ENCODE peak calls at places on chromosomes 1 and 21, in four cellular contexts. P is heart right ventricle, X is GM12865, V is progenitor cell of endocrine pancreas. Y is an unnamed sample.

GRCh38 chr1:1299686-1300351 is 7.9 kb downstream of the ACAP3 start:
- DNase-seq in P (no peak), X (peak), V (no peak), Y (no peak)

GRCh38 chr1:93845554-93846150 is 33.4 kb downstream of the DNTTIP2 start:
- DNase-seq in P (peak), X (peak), V (no peak), Y (peak)

GRCh38 chr1:213728593-213729536 is 258.9 kb upstream of the PROX1 start:
- DNase-seq in P (no peak), X (no peak), V (no peak), Y (no peak)

GRCh38 chr1:210688482-210689233 is 360.0 kb downstream of the HHAT start:
- DNase-seq in P (no peak), X (no peak), V (no peak), Y (no peak)

GRCh38 chr1:98817830-98818229 is 156.3 kb downstream of the SNX7 start:
- DNase-seq in P (no peak), X (no peak), V (no peak), Y (no peak)

GRCh38 chr1:116962976-116963639 is 38.5 kb upstream of the CD101 start:
- DNase-seq in P (no peak), X (peak), V (no peak), Y (no peak)

GRCh38 chr21:21030311-21030710 is 32.1 kb downstream of the NCAM2 start:
- DNase-seq in P (no peak), X (no peak), V (no peak), Y (no peak)

GRCh38 chr1:96418969-96419368 is 302.6 kb upstream of the PTBP2 start:
- DNase-seq in P (no peak), X (no peak), V (no peak), Y (no peak)

GRCh38 chr1:223129229-223129851 is 13.7 kb downstream of the TLR5 start:
- DNase-seq in P (peak), X (peak), V (peak), Y (peak)

GRCh38 chr1:235943581-235944114 is 76.9 kb upstream of the LYST start:
- DNase-seq in P (no peak), X (no peak), V (no peak), Y (no peak)

GRCh38 chr1:218686258-218686657 is 341.1 kb downstream of the TGFB2 start:
- DNase-seq in P (no peak), X (no peak), V (no peak), Y (no peak)

GRCh38 chr1:218339267-218339831 is 5.8 kb upstream of the TGFB2 start:
- DNase-seq in P (no peak), X (peak), V (no peak), Y (no peak)

GRCh38 chr1:185434721-185435120 is 117.7 kb upstream of the IVNS1ABP start:
- DNase-seq in P (no peak), X (no peak), V (no peak), Y (no peak)

GRCh38 chr21:45489480-45489982 is 52.7 kb downstream of the SLC19A1 start:
- DNase-seq in P (no peak), X (no peak), V (no peak), Y (no peak)

GRCh38 chr1:18504609-18505008 is 23.9 kb downstream of the KLHDC7A start:
- DNase-seq in P (no peak), X (no peak), V (no peak), Y (no peak)

GRCh38 chr1:109283748-109284600 is 1.0 kb upstream of the PSRC1 start:
- DNase-seq in P (no peak), X (no peak), V (no peak), Y (no peak)

GRCh38 chr1:109281680-109282496 is 1.1 kb downstream of the PSRC1 start:
- DNase-seq in P (no peak), X (no peak), V (no peak), Y (no peak)

GRCh38 chr1:109282497-109282951 is 421 bp downstream of the PSRC1 start:
- DNase-seq in P (no peak), X (no peak), V (no peak), Y (no peak)

GRCh38 chr1:109280768-109281356 is 2.1 kb downstream of the PSRC1 start:
- DNase-seq in P (no peak), X (no peak), V (no peak), Y (no peak)

DNA sequence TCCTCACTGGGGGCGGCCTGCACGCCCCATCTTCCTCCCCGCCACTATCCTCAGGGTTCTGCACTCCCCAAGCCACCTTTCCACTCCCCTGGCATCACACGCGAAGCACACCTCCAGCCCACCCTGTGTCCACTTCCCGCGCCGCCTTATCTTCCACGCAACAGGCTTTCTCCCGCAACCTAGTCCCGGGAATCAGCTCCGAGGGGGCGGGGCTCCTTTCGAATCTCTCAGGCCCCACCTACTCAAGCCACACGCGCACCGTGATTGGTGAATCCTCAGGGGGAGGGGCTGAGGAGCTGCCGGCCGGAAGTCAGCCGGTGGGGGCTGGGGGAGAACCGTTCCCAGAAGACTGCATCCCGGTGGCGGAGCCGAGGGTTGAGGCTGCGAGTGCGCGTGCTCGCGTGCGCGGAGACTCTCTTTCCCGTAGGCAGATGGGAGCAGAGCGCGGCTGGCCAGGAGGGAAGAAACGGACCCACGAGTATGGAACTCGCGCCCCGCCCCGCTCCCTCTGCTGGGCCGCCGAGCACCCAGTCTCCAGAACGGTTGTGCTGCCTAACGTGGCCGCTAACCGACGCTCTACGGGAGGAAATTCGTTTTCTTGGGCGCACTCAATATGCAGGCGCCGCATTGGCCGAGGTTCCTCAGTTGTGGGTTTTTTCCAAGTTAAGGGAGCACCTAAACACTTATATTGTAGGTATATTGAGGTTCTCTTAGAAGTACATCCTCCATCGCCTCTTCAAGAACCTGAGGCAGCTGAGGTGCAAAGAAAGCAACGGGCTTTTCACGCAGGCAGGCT is at the start of gene PSRC1:
- DNase-seq in P (peak), X (peak), V (peak), Y (peak)
- TF ChIP-seq CTCF in P (peak), X (peak), V (peak), Y (peak)

GRCh38 chr1:22263359-22263758 is 120.5 kb upstream of the WNT4 start:
- DNase-seq in P (no peak), X (no peak), V (no peak), Y (no peak)
- TF ChIP-seq CTCF in P (no peak), X (no peak), V (no peak), Y (no peak)

GRCh38 chr1:14090062-14090461 is 390.1 kb downstream of the PRDM2 start:
- DNase-seq in P (no peak), X (no peak), V (no peak), Y (no peak)

GRCh38 chr1:14100916-14101315 is 400.9 kb downstream of the PRDM2 start:
- DNase-seq in P (no peak), X (no peak), V (no peak), Y (no peak)

GRCh38 chr1:14100444-14100843 is 400.5 kb downstream of the PRDM2 start:
- DNase-seq in P (no peak), X (no peak), V (no peak), Y (no peak)

GRCh38 chr1:14090531-14090930 is 390.5 kb downstream of the PRDM2 start:
- DNase-seq in P (no peak), X (no peak), V (no peak), Y (no peak)

DNA sequence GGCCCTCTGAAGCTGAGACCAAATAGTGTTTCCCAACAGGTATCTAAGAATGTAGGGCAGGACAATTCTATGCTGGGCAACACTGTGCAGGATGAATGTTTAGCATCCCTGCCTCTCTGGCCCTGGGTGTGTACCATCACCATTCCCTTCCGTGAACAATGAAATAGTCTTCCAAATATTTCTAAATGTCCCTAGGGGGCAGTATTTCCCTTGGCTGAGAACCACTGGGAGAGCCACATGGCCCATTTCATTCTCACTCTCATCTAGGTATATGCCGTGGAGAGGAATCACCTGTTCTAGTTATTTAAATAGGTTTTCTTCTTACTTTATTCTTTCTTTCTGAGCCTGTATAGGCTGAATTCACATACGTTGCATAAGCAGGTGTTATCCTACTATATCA is 395.0 kb downstream of the PRDM2 start:
- DNase-seq in P (no peak), X (peak), V (no peak), Y (no peak)
- TF ChIP-seq CTCF in P (peak), X (peak), V (peak), Y (peak)

GRCh38 chr1:47549532-47549931 is 111.7 kb downstream of the FOXD2 start:
- DNase-seq in P (no peak), X (no peak), V (no peak), Y (no peak)
- TF ChIP-seq CTCF in P (no peak), X (no peak), V (no peak), Y (no peak)

GRCh38 chr1:99975569-99975968 is 5.8 kb downstream of the SLC35A3 start:
- DNase-seq in P (no peak), X (no peak), V (no peak), Y (no peak)
- TF ChIP-seq CTCF in P (no peak), X (no peak), V (no peak), Y (no peak)

GRCh38 chr1:151839457-151840409 is at the start of gene C2CD4D:
- DNase-seq in P (no peak), X (peak), V (peak), Y (peak)
- TF ChIP-seq CTCF in P (no peak), X (no peak), V (no peak), Y (no peak)

GRCh38 chr1:118951270-118951936 is 36.7 kb downstream of the TBX15 start:
- DNase-seq in P (no peak), X (no peak), V (no peak), Y (no peak)

GRCh38 chr1:118958937-118959631 is 29.1 kb downstream of the TBX15 start:
- DNase-seq in P (no peak), X (no peak), V (no peak), Y (no peak)

GRCh38 chr1:118958140-118958539 is 30.0 kb downstream of the TBX15 start:
- DNase-seq in P (no peak), X (no peak), V (no peak), Y (no peak)

GRCh38 chr1:118949317-118949716 is 38.8 kb downstream of the TBX15 start:
- DNase-seq in P (no peak), X (no peak), V (no peak), Y (no peak)

GRCh38 chr1:118954286-118954890 is 33.8 kb downstream of the TBX15 start:
- DNase-seq in P (no peak), X (no peak), V (no peak), Y (no peak)
- TF ChIP-seq CTCF in P (no peak), X (no peak), V (no peak), Y (no peak)

DNA sequence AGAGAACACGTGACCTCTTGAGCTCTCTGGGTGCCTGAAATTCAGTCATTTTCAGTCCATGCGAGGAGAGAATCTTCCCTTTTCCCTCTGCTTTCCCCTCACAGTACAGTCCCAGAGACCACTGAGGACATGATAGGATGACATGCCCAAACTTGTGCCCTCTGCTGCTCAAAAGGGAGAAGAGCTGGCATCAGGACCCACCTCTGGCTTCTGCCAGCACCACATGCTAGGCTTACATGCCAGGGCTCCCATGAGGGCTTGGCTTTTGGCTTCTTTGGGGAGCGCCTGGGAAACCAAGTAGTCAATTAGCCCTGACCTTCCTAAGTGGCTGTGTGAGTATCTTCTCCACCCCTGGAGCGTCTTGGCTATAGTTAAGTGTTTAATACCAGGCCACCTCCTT is 13.8 kb upstream of the KCNQ4 start:
- DNase-seq in P (peak), X (no peak), V (no peak), Y (no peak)
- TF ChIP-seq CTCF in P (no peak), X (peak), V (no peak), Y (no peak)

DNA sequence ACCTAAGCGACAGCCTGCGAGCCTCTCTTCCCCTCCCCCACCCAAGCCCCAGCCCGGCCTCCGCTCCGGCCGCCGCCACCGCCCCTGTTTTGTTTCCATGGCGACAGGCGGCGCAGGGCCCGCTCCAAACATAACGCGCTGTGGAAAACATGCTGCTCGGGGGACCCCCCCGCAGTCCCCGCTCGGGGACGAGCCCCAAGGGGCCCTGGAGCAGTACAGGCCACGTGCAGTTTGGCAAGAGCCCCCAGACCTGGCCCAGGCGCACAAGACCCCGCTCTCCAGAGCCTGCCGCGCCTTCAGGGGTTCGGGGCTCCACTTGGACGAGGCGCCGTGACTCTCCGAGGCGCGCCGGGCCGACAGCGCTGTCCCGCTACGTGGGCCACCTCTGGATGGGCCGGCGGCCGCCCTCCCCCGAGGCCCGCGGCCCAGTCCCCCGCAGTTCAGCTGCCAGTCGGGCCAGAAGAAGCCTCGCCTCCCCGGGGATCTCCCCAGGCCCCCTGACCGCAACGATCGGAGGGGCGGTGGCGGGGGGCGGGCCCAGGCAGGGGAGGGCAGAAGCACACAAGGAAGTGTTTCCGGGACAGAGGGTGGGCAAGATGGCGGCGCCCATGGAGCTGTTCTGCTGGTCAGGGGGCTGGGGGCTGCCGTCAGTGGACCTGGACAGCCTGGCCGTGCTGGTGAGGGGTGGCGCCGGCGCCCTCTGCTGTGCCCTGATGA is at the start of gene MTX1:
- DNase-seq in P (peak), X (peak), V (peak), Y (peak)
- TF ChIP-seq CTCF in P (no peak), X (no peak), V (no peak), Y (no peak)

GRCh38 chr21:34936299-34936698 is 112.8 kb downstream of the RUNX1 start:
- DNase-seq in P (no peak), X (no peak), V (no peak), Y (no peak)

GRCh38 chr21:34934350-34934749 is 114.8 kb downstream of the RUNX1 start:
- DNase-seq in P (no peak), X (no peak), V (no peak), Y (no peak)

GRCh38 chr21:34936874-34937563 is 112.1 kb downstream of the RUNX1 start:
- DNase-seq in P (no peak), X (no peak), V (no peak), Y (no peak)

GRCh38 chr21:34935452-34935851 is 113.7 kb downstream of the RUNX1 start:
- DNase-seq in P (no peak), X (no peak), V (no peak), Y (no peak)

GRCh38 chr21:34935868-34936267 is 113.2 kb downstream of the RUNX1 start:
- DNase-seq in P (no peak), X (no peak), V (no peak), Y (no peak)
- TF ChIP-seq CTCF in P (no peak), X (no peak), V (no peak), Y (no peak)